ENCODE peak calls at places on chromosomes 16 and 17, in six cellular contexts. N is glutamatergic neuron, Z is cardiac fibroblast, M is PC-3, Q is dorsolateral prefrontal cortex, C is BE2C. W is an unnamed sample.

GRCh38 chr17:60680754-60681153 is 3.1 kb downstream of the BCAS3 start:
- DNase-seq in N (no peak), Z (no peak), M (no peak), Q (no peak), C (no peak), W (no peak)

GRCh38 chr17:67759355-67760171 is 41.8 kb downstream of the NOL11 start:
- DNase-seq in N (no peak), Z (peak), M (no peak), Q (no peak), C (no peak), W (no peak)

GRCh38 chr17:77478281-77478680 is 337.5 kb downstream of the SEC14L1 start:
- DNase-seq in N (peak), Z (no peak), M (no peak), Q (no peak), C (no peak), W (no peak)

GRCh38 chr17:82384730-82385429 is 13.3 kb downstream of the UTS2R start:
- DNase-seq in N (peak), Z (no peak), M (peak), Q (no peak), C (no peak), W (no peak)

GRCh38 chr17:69909389-69909788 is 165.6 kb upstream of the KCNJ16 start:
- DNase-seq in N (no peak), Z (no peak), M (no peak), Q (no peak), C (no peak), W (no peak)

GRCh38 chr17:32777436-32777835 is 99.5 kb downstream of the MYO1D start:
- DNase-seq in N (no peak), Z (no peak), M (peak), Q (no peak), C (no peak), W (no peak)

GRCh38 chr16:46727630-46728029 is 20.5 kb downstream of the MYLK3 start:
- DNase-seq in N (no peak), Z (no peak), M (no peak), Q (no peak), C (no peak), W (no peak)

GRCh38 chr17:43540821-43541674 is 5.1 kb downstream of the ETV4 start:
- DNase-seq in N (no peak), Z (peak), M (no peak), Q (no peak), C (peak), W (peak)

GRCh38 chr17:19672009-19672837 is 23.7 kb downstream of the ALDH3A2 start:
- DNase-seq in N (no peak), Z (peak), M (peak), Q (no peak), C (no peak), W (no peak)

GRCh38 chr16:79776243-79776884 is 175.8 kb upstream of the MAF start:
- DNase-seq in N (peak), Z (peak), M (no peak), Q (no peak), C (no peak), W (no peak)

GRCh38 chr17:36529121-36529520 is 5.5 kb downstream of the MYO19 start:
- DNase-seq in N (no peak), Z (no peak), M (peak), Q (no peak), C (no peak), W (no peak)

GRCh38 chr17:72171703-72172670 is 51.2 kb downstream of the SOX9 start:
- DNase-seq in N (no peak), Z (no peak), M (peak), Q (no peak), C (no peak), W (no peak)

GRCh38 chr16:4313563-4314531 is 2.0 kb upstream of the GLIS2 start:
- DNase-seq in N (peak), Z (peak), M (no peak), Q (no peak), C (no peak), W (peak)

GRCh38 chr16:7366041-7366440 is 33.4 kb downstream of the RBFOX1 start:
- DNase-seq in N (no peak), Z (no peak), M (no peak), Q (no peak), C (no peak), W (no peak)

GRCh38 chr17:47611372-47612350 is 38.1 kb upstream of the KPNB1 start:
- DNase-seq in N (no peak), Z (no peak), M (peak), Q (no peak), C (no peak), W (no peak)

GRCh38 chr17:57898487-57899311 is 48.9 kb upstream of the MRPS23 start:
- DNase-seq in N (peak), Z (peak), M (no peak), Q (peak), C (no peak), W (peak)

GRCh38 chr16:89602273-89602951 is 11.0 kb upstream of the DPEP1 start:
- DNase-seq in N (peak), Z (peak), M (peak), Q (no peak), C (peak), W (peak)

GRCh38 chr16:23835390-23836077 is at the start of gene PRKCB:
- DNase-seq in N (peak), Z (peak), M (no peak), Q (peak), C (peak), W (peak)

GRCh38 chr17:1312261-1312870 is 32.9 kb downstream of the TRARG1 start:
- DNase-seq in N (peak), Z (no peak), M (no peak), Q (no peak), C (peak), W (peak)

GRCh38 chr17:55053855-55054254 is 85.3 kb downstream of the STXBP4 start:
- DNase-seq in N (no peak), Z (peak), M (peak), Q (no peak), C (no peak), W (no peak)
- TF ChIP-seq CTCF in N (peak), Z (peak), M (peak), Q (peak), C (peak), W (peak)

GRCh38 chr17:4607261-4607731 is 23.0 kb downstream of the SMTNL2 start:
- DNase-seq in N (no peak), Z (peak), M (no peak), Q (no peak), C (no peak), W (no peak)

GRCh38 chr17:4604111-4604644 is 19.8 kb downstream of the SMTNL2 start:
- DNase-seq in N (peak), Z (peak), M (no peak), Q (no peak), C (peak), W (no peak)

GRCh38 chr17:4607773-4608187 is 23.5 kb downstream of the SMTNL2 start:
- DNase-seq in N (no peak), Z (peak), M (no peak), Q (no peak), C (no peak), W (no peak)

GRCh38 chr17:4602041-4602440 is 17.7 kb downstream of the SMTNL2 start:
- DNase-seq in N (no peak), Z (no peak), M (no peak), Q (no peak), C (no peak), W (no peak)

DNA sequence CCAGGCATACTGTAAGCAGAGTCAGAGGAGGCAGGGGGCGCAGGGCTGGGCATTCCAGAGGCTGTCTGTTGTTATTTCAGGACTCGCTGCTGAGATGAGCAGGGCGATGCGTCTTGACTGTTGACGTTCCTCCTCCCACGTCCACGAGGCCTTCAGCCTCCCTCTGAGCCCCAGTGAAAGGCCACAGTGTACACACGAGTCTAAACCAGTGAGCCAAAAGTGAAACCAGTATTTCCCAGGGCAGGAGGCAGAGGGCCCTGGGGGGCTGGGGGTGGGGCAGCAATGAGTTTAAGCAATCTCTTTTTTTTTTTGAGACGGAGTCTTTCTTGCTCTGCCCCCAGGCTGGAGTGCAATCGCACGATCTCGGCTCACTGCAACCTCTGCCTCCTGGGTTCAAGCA is 21.5 kb downstream of the SMTNL2 start:
- DNase-seq in N (no peak), Z (peak), M (no peak), Q (no peak), C (no peak), W (no peak)
- TF ChIP-seq CTCF in N (no peak), Z (no peak), M (no peak), Q (no peak), C (no peak), W (no peak)

DNA sequence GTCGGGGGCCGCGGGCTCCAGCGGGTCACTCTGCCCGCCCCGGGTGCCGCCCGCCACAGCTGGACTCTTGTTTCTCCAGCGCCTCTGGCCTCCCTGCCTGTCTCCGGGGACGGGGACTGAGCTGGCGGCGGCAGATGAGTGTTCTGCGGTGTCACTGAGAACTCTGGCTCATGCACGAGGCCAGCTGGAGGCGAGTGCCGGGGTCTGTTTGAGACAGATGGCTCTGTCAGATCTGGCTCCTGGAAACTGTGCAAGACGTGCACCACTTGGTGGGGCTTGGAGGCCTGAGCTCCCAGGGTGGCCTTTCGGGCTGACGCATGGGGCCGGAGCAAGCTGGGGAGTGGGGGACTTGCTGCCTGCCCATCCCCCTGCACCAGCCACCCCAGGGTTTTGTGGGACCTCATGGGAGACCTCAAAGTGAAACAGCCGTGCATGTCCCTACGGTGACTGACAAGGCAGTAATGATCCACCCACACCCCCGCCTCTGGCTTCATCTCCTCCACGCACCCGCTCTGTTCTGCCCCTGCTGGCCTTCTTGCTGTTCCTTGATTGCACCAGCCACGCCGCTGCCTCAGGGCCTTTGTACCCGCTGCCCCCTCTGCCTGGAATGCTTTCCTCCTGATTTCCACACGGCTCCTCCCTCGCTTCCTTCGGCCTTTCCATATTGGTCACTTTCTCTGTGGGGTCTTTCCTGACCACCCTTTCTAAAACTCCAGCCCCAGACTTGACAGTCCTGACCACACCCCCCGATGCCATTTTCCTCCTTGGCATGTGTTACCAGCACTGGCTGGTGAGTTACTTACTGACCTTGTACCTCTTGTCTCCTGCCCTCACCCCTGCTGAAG is 174.9 kb upstream of the CIBAR2 start:
- DNase-seq in N (peak), Z (peak), M (no peak), Q (peak), C (peak), W (peak)
- TF ChIP-seq CTCF in N (no peak), Z (no peak), M (no peak), Q (peak), C (no peak), W (no peak)

DNA sequence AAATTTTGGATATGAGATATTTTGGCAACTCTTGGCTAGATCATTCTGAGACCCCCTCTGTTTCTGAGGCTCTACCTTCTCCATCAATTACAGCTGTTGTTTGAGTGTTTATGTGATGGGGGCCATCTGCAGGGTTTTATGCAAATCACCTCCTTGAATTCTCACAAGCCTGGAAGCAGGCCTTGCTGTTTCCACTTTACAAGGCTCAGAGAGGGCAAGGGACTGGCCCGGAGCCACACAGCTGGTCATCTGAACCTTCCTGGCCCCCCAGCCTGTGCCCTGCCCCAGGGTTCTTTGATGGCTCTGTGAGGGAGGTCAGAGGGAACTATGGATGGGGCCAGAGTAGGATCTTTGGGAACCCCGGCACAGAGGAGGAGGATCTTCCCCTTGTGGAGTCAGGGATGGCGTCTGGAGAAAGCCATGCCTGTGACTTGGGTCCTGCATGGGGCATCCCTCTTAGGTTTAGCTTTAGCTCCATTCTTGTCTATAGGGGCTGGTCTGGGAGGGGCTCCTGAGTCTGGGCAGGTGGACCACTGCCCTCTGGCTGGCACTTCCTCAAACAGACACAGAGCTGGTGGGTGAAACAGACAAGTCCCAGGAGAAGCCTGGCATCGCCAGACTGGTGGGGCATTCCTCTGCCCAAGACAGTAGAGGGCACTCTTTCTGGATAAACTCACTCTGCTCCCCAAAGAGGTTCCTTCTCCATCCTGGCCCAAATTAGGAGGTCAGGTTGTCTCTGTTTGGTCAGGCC is 26.2 kb downstream of the IL21R start:
- DNase-seq in N (no peak), Z (no peak), M (no peak), Q (no peak), C (no peak), W (no peak)
- TF ChIP-seq CTCF in N (no peak), Z (peak), M (peak), Q (no peak), C (no peak), W (no peak)

DNA sequence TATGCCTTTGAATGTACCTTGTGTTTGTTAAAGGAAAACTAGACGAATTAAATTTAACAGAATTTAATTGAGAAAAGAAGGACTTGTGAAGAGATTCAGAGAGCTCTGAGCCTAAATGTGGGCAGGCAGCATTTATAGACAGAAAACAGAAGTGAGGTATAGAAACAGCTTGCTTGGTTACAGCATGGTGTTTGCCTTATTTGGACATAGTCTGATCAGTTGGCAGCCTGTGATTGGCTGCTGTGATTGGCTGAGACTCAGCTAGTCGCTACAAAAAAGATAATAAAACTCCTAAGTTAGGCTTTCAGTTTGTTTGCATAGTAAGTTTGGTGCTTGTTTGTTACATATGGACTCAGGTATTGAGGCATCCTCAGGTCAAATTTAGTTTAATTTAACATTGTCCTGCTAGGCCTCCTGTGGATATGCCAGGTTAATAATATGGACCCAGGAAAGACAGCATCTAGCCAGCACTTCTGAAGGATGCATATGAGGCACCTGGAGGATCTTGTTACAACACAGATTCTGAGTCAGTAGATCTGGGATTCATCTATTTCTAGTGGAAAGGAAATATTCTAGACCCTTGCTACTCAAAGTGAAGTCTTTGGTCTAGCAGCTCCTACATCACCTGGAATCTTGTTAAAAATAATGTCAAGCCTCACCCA is 43.4 kb downstream of the SLFN5 start:
- DNase-seq in N (no peak), Z (peak), M (peak), Q (no peak), C (no peak), W (no peak)
- TF ChIP-seq CTCF in N (no peak), Z (no peak), M (no peak), Q (no peak), C (no peak), W (no peak)

DNA sequence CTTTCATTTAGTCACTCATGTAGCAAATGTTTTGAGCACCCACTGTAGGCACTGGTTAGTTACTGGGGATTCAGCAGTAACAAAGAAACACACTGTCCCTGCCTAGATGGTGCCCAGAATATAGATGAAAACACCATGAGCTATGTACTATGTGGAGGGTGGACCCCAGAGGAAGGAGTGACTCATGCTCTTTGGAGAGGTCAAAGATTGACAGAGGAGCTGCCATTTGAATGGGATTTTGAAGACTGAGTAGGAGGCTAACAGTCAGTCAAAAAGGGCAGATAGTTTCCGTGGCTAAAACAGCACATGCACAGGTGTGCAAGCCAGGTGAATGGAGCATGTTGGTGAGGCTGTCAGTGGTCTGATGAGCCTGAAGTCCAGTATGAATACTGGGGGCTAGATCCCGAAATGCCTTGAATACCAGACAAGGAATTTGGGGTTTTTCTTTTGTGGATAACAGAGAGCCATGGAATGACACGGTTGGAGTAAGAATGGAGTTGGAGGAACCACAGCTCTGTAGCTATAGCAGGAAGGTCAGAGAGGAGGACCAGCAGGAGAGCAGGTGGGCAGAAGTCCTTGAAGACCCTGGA is 6.1 kb downstream of the IL21R start:
- DNase-seq in N (no peak), Z (peak), M (no peak), Q (no peak), C (no peak), W (no peak)
- TF ChIP-seq CTCF in N (no peak), Z (no peak), M (no peak), Q (no peak), C (no peak), W (no peak)

DNA sequence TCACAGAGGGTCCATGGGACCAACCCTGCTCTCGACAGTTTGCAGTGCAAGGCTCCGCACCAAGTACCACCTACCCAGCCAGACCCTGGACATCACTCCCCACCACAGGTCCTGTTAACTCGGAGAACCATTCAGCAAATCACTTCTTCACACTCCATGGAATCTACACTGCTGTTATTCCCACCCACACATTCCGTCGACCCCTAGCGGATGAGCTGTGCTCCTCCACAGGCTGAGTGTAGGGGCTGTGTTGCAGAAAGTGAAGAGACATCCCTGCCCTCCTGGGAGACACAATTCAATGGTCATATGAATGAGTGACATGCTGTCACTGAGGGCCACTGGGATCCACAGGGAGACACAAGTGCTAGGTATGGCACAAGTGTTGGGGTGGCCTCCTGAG is 27.5 kb downstream of the MPG start:
- DNase-seq in N (no peak), Z (no peak), M (no peak), Q (no peak), C (no peak), W (no peak)
- TF ChIP-seq CTCF in N (no peak), Z (no peak), M (no peak), Q (no peak), C (no peak), W (no peak)

DNA sequence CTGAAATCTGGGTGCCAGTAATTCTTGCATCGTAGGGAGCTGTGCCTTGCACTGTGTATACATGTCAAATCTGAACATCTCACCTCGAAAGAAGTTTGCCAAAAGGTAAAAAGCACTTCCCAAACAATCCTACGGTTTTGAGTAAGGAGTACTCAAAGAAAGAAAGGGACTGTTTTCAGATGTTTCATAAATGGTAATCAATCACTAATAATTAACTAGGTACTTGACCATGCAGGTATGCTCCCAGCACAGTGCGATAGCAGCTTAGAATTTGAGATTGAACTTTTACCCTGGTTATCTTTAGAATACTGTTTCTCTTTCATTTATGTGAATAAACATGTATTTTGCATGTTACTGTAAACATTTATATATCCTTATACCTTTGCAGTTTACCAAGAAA is 39.0 kb downstream of the PRKCA start:
- DNase-seq in N (no peak), Z (no peak), M (no peak), Q (no peak), C (no peak), W (no peak)
- TF ChIP-seq CTCF in N (no peak), Z (no peak), M (no peak), Q (no peak), C (no peak), W (no peak)

W was measured in nephron progenitor cell.